ENCODE peak calls at places on chromosomes 2 and 18, in eight cellular contexts. K is substantia nigra, I is uterus, Y is T follicular helper cell, U is IMR-90, N is HS-27A, Q is NCI-H748 treated with DMSO at 0.1 percent for 48 hours, A is stomach. M is an unnamed sample.

GRCh38 chr2:95076705-95077520 is 44.7 kb downstream of the MRPS5 start:
- DNase-seq in U (peak), K (peak), I (peak), N (no peak), Q (peak), Y (peak), A (peak), M (peak)

GRCh38 chr18:23283933-23284430 is 148.7 kb downstream of the CABLES1 start:
- DNase-seq in K (no peak), Y (no peak), A (no peak), Q (no peak), I (no peak), U (peak), N (peak), M (no peak)

GRCh38 chr18:22417496-22418188 is at the start of gene CTAGE1:
- DNase-seq in I (no peak), Q (no peak), A (no peak), N (no peak), Y (no peak), K (no peak), U (peak), M (no peak)

GRCh38 chr18:48983793-48984437 is 33.1 kb upstream of the SMAD7 start:
- DNase-seq in Q (peak), Y (no peak), K (peak), U (peak), N (no peak), I (no peak), A (peak), M (no peak)

GRCh38 chr18:23257686-23258565 is 122.6 kb downstream of the CABLES1 start:
- DNase-seq in A (no peak), U (peak), K (no peak), N (no peak), Y (no peak), Q (no peak), I (no peak), M (no peak)

GRCh38 chr2:12605936-12606335 is 110.8 kb upstream of the TRIB2 start:
- DNase-seq in I (no peak), K (no peak), Q (no peak), Y (no peak), U (peak), N (no peak), A (no peak), M (no peak)

GRCh38 chr2:18926633-18927524 is 337.5 kb upstream of the NT5C1B start:
- DNase-seq in N (no peak), A (no peak), I (no peak), Q (no peak), K (no peak), U (no peak), Y (no peak), M (no peak)

GRCh38 chr2:196660264-196660663 is 20.7 kb downstream of the CCDC150 start:
- DNase-seq in U (peak), N (peak), I (no peak), A (no peak), Q (no peak), K (no peak), Y (no peak), M (no peak)

GRCh38 chr2:235701206-235701605 is 207.4 kb downstream of the AGAP1 start:
- DNase-seq in Y (no peak), I (no peak), Q (no peak), U (no peak), A (no peak), K (no peak), N (no peak), M (no peak)

GRCh38 chr2:69095246-69095645 is 82.3 kb downstream of the ANTXR1 start:
- DNase-seq in N (no peak), U (peak), Y (no peak), K (no peak), A (no peak), Q (no peak), I (no peak), M (no peak)

GRCh38 chr2:156147594-156148330 is 184.8 kb downstream of the NR4A2 start:
- DNase-seq in Y (no peak), K (no peak), U (no peak), A (no peak), Q (no peak), I (no peak), N (no peak), M (no peak)

GRCh38 chr2:227513113-227513512 is 41.2 kb downstream of the AGFG1 start:
- DNase-seq in N (no peak), K (no peak), I (no peak), U (peak), Q (no peak), A (no peak), Y (no peak), M (no peak)

GRCh38 chr18:45723921-45724320 is at the start of gene SLC14A1:
- DNase-seq in N (no peak), U (no peak), Y (no peak), K (no peak), A (no peak), I (no peak), Q (no peak), M (no peak)

GRCh38 chr2:218284106-218284811 is 8.0 kb downstream of the TMBIM1 start:
- DNase-seq in Y (no peak), N (no peak), A (peak), Q (no peak), K (peak), I (peak), U (peak), M (peak)